ENCODE peak calls at places on chromosomes 7 and 10, in six cellular contexts. B is H1, E is GM12891, R is GM12878, H is HepG2, P is K562. M is an unnamed sample.

GRCh38 chr10:14571866-14572507 is 202.7 kb downstream of the FAM107B start:
- DNase-seq in B (no peak), E (no peak), R (no peak), H (peak; percentile 96), P (no peak), M (no peak)

GRCh38 chr7:54333952-54334351 is 208.2 kb upstream of the VSTM2A start:
- DNase-seq in B (no peak), E (no peak), R (no peak), H (no peak), P (no peak), M (no peak)

GRCh38 chr10:4767033-4767814 is 58.8 kb upstream of the AKR1E2 start:
- DNase-seq in B (no peak), E (no peak), R (no peak), H (peak; percentile 3), P (no peak), M (no peak)

GRCh38 chr7:81583882-81584533 is 185.8 kb downstream of the HGF start:
- DNase-seq in B (no peak), E (no peak), R (no peak), H (no peak), P (no peak), M (no peak)

GRCh38 chr7:116075351-116076145 is 45.0 kb upstream of the TFEC start:
- DNase-seq in B (no peak), E (no peak), R (no peak), H (no peak), P (no peak), M (no peak)

GRCh38 chr7:47610506-47611044 is 28.7 kb upstream of the TNS3 start:
- DNase-seq in B (no peak), E (no peak), R (no peak), H (peak; percentile 85), P (no peak), M (no peak)

GRCh38 chr7:48173983-48174382 is 2.7 kb downstream of the ABCA13 start:
- DNase-seq in B (no peak), E (no peak), R (no peak), H (no peak), P (no peak), M (no peak)

GRCh38 chr10:13615650-13616049 is 28.9 kb downstream of the PRPF18 start:
- DNase-seq in B (no peak), E (no peak), R (no peak), H (no peak), P (no peak), M (no peak)

GRCh38 chr10:92419740-92420553 is 129.0 kb downstream of the MARCHF5 start:
- DNase-seq in B (peak; percentile 66), E (no peak), R (no peak), H (peak; percentile 42), P (no peak), M (no peak)

GRCh38 chr10:94274142-94274787 is 88.5 kb downstream of the NOC3L start:
- DNase-seq in B (no peak), E (no peak), R (no peak), H (no peak), P (no peak), M (no peak)

GRCh38 chr10:90709727-90710126 is 148.1 kb downstream of the HTR7 start:
- DNase-seq in B (no peak), E (no peak), R (no peak), H (no peak), P (no peak), M (no peak)

GRCh38 chr7:134669845-134670373 is 23.3 kb downstream of the BPGM start:
- DNase-seq in B (no peak), E (no peak), R (peak; percentile 23), H (no peak), P (no peak), M (no peak)

GRCh38 chr7:123204206-123204835 is 4.6 kb upstream of the SLC13A1 start:
- DNase-seq in B (no peak), E (no peak), R (no peak), H (no peak), P (no peak), M (no peak)

GRCh38 chr7:150753826-150754603 is 16.8 kb downstream of the GIMAP5 start:
- DNase-seq in B (no peak), E (no peak), R (no peak), H (peak; percentile 16), P (peak; percentile 25), M (no peak)

GRCh38 chr7:1618475-1618874 is 48.6 kb upstream of the PSMG3 start:
- DNase-seq in B (no peak), E (no peak), R (no peak), H (no peak), P (no peak), M (no peak)

GRCh38 chr7:135717686-135718085 is 10.3 kb downstream of the SLC13A4 start:
- DNase-seq in B (no peak), E (no peak), R (no peak), H (no peak), P (no peak), M (no peak)

GRCh38 chr7:112150823-112151641 is 55.2 kb downstream of the DOCK4 start:
- DNase-seq in B (no peak), E (no peak), R (no peak), H (no peak), P (no peak), M (no peak)

GRCh38 chr7:2872296-2872874 is 28.3 kb upstream of the GNA12 start:
- DNase-seq in B (no peak), E (no peak), R (no peak), H (no peak), P (no peak), M (peak; percentile 14)

GRCh38 chr10:61166489-61166888 is 222.5 kb upstream of the RHOBTB1 start:
- DNase-seq in B (no peak), E (no peak), R (no peak), H (no peak), P (no peak), M (no peak)

GRCh38 chr7:158760936-158761335 is 56.3 kb upstream of the NCAPG2 start:
- DNase-seq in B (peak; percentile 38), E (no peak), R (no peak), H (peak; percentile 15), P (peak; percentile 51), M (no peak)

GRCh38 chr10:90125966-90126600 is 424.7 kb downstream of the KIF20B start:
- DNase-seq in B (no peak), E (no peak), R (no peak), H (no peak), P (no peak), M (no peak)

GRCh38 chr10:86306628-86307278 is 59.8 kb downstream of the GRID1 start:
- DNase-seq in B (peak; percentile 71), E (no peak), R (no peak), H (peak; percentile 7), P (peak; percentile 13), M (no peak)

DNA sequence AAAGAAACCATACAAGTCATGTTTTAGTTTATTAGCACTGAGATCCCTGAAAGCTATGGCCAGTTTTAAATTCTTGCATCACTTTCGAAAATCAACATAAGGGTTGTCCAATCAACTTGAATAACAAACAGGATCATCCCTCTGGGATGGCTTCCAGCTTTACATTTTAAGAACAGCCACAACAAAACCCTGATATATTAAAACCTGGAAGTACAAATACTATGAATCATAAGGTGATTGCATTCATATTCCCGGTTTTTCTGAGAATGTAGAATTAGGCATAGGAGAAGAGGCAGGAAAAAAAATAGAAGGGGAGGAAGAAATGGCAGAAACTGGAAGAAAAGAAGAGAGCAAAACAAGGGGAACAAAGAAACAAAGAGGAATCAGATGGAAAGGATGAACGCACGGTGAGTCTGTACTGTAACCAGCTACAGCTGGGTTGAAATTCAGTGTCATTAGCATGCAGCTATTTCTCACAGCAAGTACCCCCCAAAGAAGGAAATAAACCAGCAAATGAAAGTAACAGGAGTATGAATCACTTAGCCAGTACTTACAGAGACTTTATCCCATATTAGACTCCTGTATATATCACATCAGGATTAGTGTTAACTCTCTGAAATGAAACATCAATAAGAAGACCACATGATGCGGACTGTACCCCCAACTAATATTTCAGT is 301.4 kb downstream of the RNLS start:
- DNase-seq in B (no peak), E (no peak), R (no peak), H (no peak), P (no peak), M (no peak)
- TF ChIP-seq TAF1 in B (no peak), E (no peak), R (no peak), H (no peak), P (no peak), M (no peak)

GRCh38 chr7:143882020-143882610 is 19.9 kb downstream of the TCAF1 start:
- DNase-seq in B (peak; percentile 66), E (no peak), R (no peak), H (peak; percentile 87), P (peak; percentile 8), M (no peak)
- TF ChIP-seq POLR2A in B (peak; percentile 32), E (no peak), R (no peak), H (peak; percentile 79), P (no peak), M (no peak)

GRCh38 chr10:79420974-79421688 is 24.3 kb downstream of the ZCCHC24 start:
- DNase-seq in B (no peak), E (no peak), R (no peak), H (no peak), P (no peak), M (no peak)
- TF ChIP-seq TAF1 in B (no peak), E (no peak), R (no peak), H (no peak), P (no peak), M (no peak)

GRCh38 chr10:28278842-28279241 is 24.0 kb downstream of the MPP7 start:
- DNase-seq in B (no peak), E (no peak), R (no peak), H (no peak), P (no peak), M (no peak)
- TF ChIP-seq POLR2A in B (no peak), E (no peak), R (no peak), H (no peak), P (no peak), M (no peak)

DNA sequence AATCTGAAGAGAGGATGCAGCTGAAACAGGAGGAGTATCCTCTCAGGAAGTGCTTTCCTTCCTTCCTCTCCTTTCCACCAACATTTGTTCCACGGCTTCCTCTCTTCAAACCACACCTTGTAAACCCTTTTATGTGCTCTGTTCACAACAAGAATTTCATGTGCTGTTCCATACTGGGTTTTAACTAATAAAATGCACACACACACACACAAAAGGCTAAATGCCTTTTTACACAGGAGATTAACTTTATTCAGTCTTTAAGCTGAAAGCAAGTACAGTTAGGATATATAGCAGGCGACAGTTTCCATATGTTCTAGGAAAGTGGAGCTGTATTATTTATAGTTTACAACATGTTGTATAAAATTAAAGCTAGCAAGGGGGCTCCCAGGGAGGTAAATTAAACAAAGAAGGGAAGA is 106.7 kb downstream of the REEP3 start:
- DNase-seq in B (no peak), E (no peak), R (no peak), H (no peak), P (no peak), M (no peak)
- TF ChIP-seq TAF1 in B (no peak), E (no peak), R (no peak), H (no peak), P (no peak), M (no peak)

M was measured in GM12892.